ENCODE peak calls at places on chromosomes 6 and 20, in ten cellular contexts. G, D, N, S, T, H, A, X, R and V are unnamed samples.
A peak's percentile ranks its signal among the peaks of the same experiment; 100 is the strongest.

GRCh38 chr6:106279179-106279578 is 46.4 kb downstream of the ATG5 start:
- DNase-seq in G (no peak), D (no peak), N (peak; percentile 27), S (no peak), T (peak; percentile 74), H (no peak), A (peak; percentile 56), X (no peak), R (no peak), V (peak; percentile 43)

GRCh38 chr6:122770835-122771601 is 8.5 kb upstream of the FABP7 start:
- DNase-seq in G (no peak), D (peak; percentile 58), N (no peak), S (no peak), T (no peak), H (peak; percentile 70), A (no peak), X (no peak), R (no peak), V (no peak)

GRCh38 chr20:18322551-18322950 is 34.2 kb downstream of the ZNF133 start:
- DNase-seq in G (no peak), D (peak; percentile 19), N (no peak), S (no peak), T (no peak), H (no peak), A (no peak), X (no peak), R (no peak), V (no peak)

GRCh38 chr6:166553563-166554271 is 32.8 kb downstream of the RAMACL start:
- DNase-seq in G (no peak), D (no peak), N (peak; percentile 94), S (no peak), T (peak; percentile 88), H (peak; percentile 76), A (peak; percentile 93), X (no peak), R (no peak), V (no peak)

GRCh38 chr20:57074386-57074785 is 192.1 kb downstream of the BMP7 start:
- DNase-seq in G (no peak), D (no peak), N (no peak), S (peak; percentile 73), T (no peak), H (no peak), A (no peak), X (no peak), R (no peak), V (no peak)

GRCh38 chr6:107730106-107730505 is 94.0 kb downstream of the SCML4 start:
- DNase-seq in G (no peak), D (peak; percentile 36), N (no peak), S (no peak), T (no peak), H (no peak), A (no peak), X (no peak), R (no peak), V (no peak)

GRCh38 chr20:49552007-49552406 is 15.9 kb downstream of the PTGIS start:
- DNase-seq in G (no peak), D (no peak), N (no peak), S (no peak), T (no peak), H (no peak), A (no peak), X (no peak), R (no peak), V (no peak)

GRCh38 chr6:170461111-170461510 is 92.0 kb downstream of the PSMB1 start:
- DNase-seq in G (no peak), D (no peak), N (no peak), S (no peak), T (no peak), H (no peak), A (no peak), X (no peak), R (no peak), V (no peak)

GRCh38 chr6:39298061-39298460 is 16.2 kb downstream of the KCNK17 start:
- DNase-seq in G (no peak), D (no peak), N (peak; percentile 18), S (no peak), T (no peak), H (no peak), A (no peak), X (no peak), R (no peak), V (no peak)

GRCh38 chr6:166512567-166512966 is 73.9 kb downstream of the RAMACL start:
- DNase-seq in G (no peak), D (no peak), N (peak; percentile 26), S (no peak), T (no peak), H (no peak), A (no peak), X (no peak), R (no peak), V (no peak)

GRCh38 chr20:50724851-50725721 is 6.3 kb upstream of the PARD6B start:
- DNase-seq in G (peak; percentile 94), D (peak; percentile 62), N (peak; percentile 97), S (peak; percentile 99), T (peak; percentile 89), H (peak; percentile 97), A (peak; percentile 97), X (no peak), R (peak; percentile 86), V (peak; percentile 34)

GRCh38 chr6:85637579-85637978 is 5.1 kb downstream of the SYNCRIP start:
- DNase-seq in G (no peak), D (no peak), N (no peak), S (no peak), T (no peak), H (no peak), A (no peak), X (no peak), R (no peak), V (no peak)

GRCh38 chr20:54017846-54018245 is 52.5 kb downstream of the BCAS1 start:
- DNase-seq in G (no peak), D (no peak), N (peak; percentile 21), S (no peak), T (no peak), H (no peak), A (no peak), X (peak; percentile 70), R (no peak), V (no peak)

GRCh38 chr20:20933559-20933958 is 172.6 kb downstream of the LINC00237 start:
- DNase-seq in G (no peak), D (no peak), N (no peak), S (no peak), T (no peak), H (no peak), A (no peak), X (no peak), R (no peak), V (no peak)

GRCh38 chr20:20932156-20932555 is 174.0 kb downstream of the LINC00237 start:
- DNase-seq in G (no peak), D (no peak), N (no peak), S (no peak), T (no peak), H (no peak), A (no peak), X (no peak), R (no peak), V (no peak)

GRCh38 chr20:20930500-20930899 is 175.7 kb downstream of the LINC00237 start:
- DNase-seq in G (no peak), D (no peak), N (no peak), S (no peak), T (no peak), H (no peak), A (no peak), X (no peak), R (no peak), V (no peak)

GRCh38 chr20:20931632-20932031 is 174.5 kb downstream of the LINC00237 start:
- DNase-seq in G (no peak), D (no peak), N (no peak), S (no peak), T (no peak), H (no peak), A (no peak), X (no peak), R (no peak), V (no peak)

GRCh38 chr20:20931024-20931423 is 175.1 kb downstream of the LINC00237 start:
- DNase-seq in G (no peak), D (no peak), N (no peak), S (no peak), T (no peak), H (no peak), A (no peak), X (no peak), R (no peak), V (no peak)
- H3K4me3 ChIP-seq in G (no peak overlapping the region), D (no peak overlapping the region), N (no peak overlapping the region), S (no peak overlapping the region), T (no peak overlapping the region), H (no peak overlapping the region), A (no peak overlapping the region), X (no peak overlapping the region), R (no peak overlapping the region), V (no peak overlapping the region)

GRCh38 chr20:48329676-48330644 is 497.8 kb downstream of the PREX1 start:
- DNase-seq in G (no peak), D (peak; percentile 60), N (peak; percentile 87), S (peak; percentile 66), T (no peak), H (peak; percentile 11), A (no peak), X (no peak), R (peak; percentile 16), V (no peak)
- TF ChIP-seq CTCF in G (no peak), D (peak; percentile 61), N (peak; percentile 10), S (peak; percentile 52), T (no peak), H (peak; percentile 11), A (no peak), X (peak; percentile 38), R (peak; percentile 25), V (peak; percentile 29)

GRCh38 chr6:159062965-159063364 is 18.2 kb upstream of the TAGAP start:
- DNase-seq in G (no peak), D (no peak), N (no peak), S (no peak), T (no peak), H (no peak), A (no peak), X (no peak), R (no peak), V (no peak)

GRCh38 chr6:159061146-159061545 is 16.4 kb upstream of the TAGAP start:
- DNase-seq in G (no peak), D (no peak), N (no peak), S (no peak), T (no peak), H (no peak), A (no peak), X (no peak), R (no peak), V (no peak)

GRCh38 chr6:159063549-159063948 is 18.8 kb upstream of the TAGAP start:
- DNase-seq in G (no peak), D (no peak), N (no peak), S (no peak), T (no peak), H (no peak), A (no peak), X (no peak), R (no peak), V (no peak)

GRCh38 chr6:159061805-159062563 is 17.2 kb upstream of the TAGAP start:
- DNase-seq in G (no peak), D (no peak), N (no peak), S (no peak), T (no peak), H (no peak), A (no peak), X (no peak), R (no peak), V (no peak)

GRCh38 chr6:159062564-159062945 is 17.8 kb upstream of the TAGAP start:
- DNase-seq in G (no peak), D (no peak), N (no peak), S (no peak), T (no peak), H (no peak), A (no peak), X (no peak), R (no peak), V (no peak)
- H3K4me3 ChIP-seq in G (no peak overlapping the region), D (no peak overlapping the region), N (no peak overlapping the region), S (no peak overlapping the region), T (no peak overlapping the region), H (no peak overlapping the region), A (no peak overlapping the region), X (no peak overlapping the region), R (no peak overlapping the region), V (no peak overlapping the region)

GRCh38 chr6:119978274-119978889 is 628.8 kb upstream of the MAN1A1 start:
- DNase-seq in G (no peak), D (peak; percentile 51), N (no peak), S (no peak), T (peak; percentile 51), H (peak; percentile 37), A (peak; percentile 12), X (peak; percentile 59), R (peak; percentile 1), V (peak; percentile 28)
- TF ChIP-seq CTCF in G (no peak), D (peak; percentile 60), N (peak; percentile 53), S (peak; percentile 70), T (peak; percentile 79), H (peak; percentile 57), A (peak; percentile 73), X (peak; percentile 80), R (peak; percentile 13), V (peak; percentile 82)